ENCODE peak calls at places on chromosomes 3 and 15, in ten cellular contexts. S is heart left ventricle, H is uterus, G is Peyer's patch, W is lower lobe of right lung, K is stomach, E is A549, B is suprapubic skin, T is left lung, U is lung. P is an unnamed sample.

GRCh38 chr3:158896729-158897128 is 94.9 kb downstream of the MFSD1 start:
- DNase-seq in S (no peak), H (no peak), G (no peak), W (no peak), K (no peak), E (no peak), B (no peak), T (no peak), U (no peak), P (no peak)

GRCh38 chr3:129663045-129663446 is 56.6 kb upstream of the PLXND1 start:
- DNase-seq in S (no peak), H (no peak), G (no peak), W (no peak), K (no peak), E (peak; percentile 97), B (no peak), T (no peak), U (no peak), P (no peak)

GRCh38 chr15:34847598-34847997 is 52.2 kb upstream of the ACTC1 start:
- DNase-seq in S (no peak), H (no peak), G (no peak), W (no peak), K (no peak), E (no peak), B (no peak), T (no peak), U (no peak), P (no peak)

GRCh38 chr3:130925628-130926027 is 31.7 kb downstream of the ATP2C1 start:
- DNase-seq in S (no peak), H (no peak), G (no peak), W (no peak), K (no peak), E (peak; percentile 28), B (no peak), T (no peak), U (no peak), P (no peak)

GRCh38 chr3:53649816-53650215 is 155.4 kb downstream of the CACNA1D start:
- DNase-seq in S (no peak), H (no peak), G (no peak), W (no peak), K (no peak), E (no peak), B (no peak), T (no peak), U (no peak), P (no peak)

GRCh38 chr15:45521596-45522167 is 873 bp downstream of the SLC30A4 start:
- DNase-seq in S (no peak), H (no peak), G (peak; percentile 54), W (no peak), K (no peak), E (peak; percentile 6), B (no peak), T (no peak), U (no peak), P (peak; percentile 26)

GRCh38 chr15:66765478-66766281 is 63.6 kb downstream of the SMAD6 start:
- DNase-seq in S (no peak), H (no peak), G (peak; percentile 90), W (peak; percentile 88), K (peak; percentile 97), E (peak; percentile 97), B (no peak), T (peak; percentile 83), U (peak; percentile 93), P (peak; percentile 67)

GRCh38 chr3:135987647-135988046 is 22.1 kb downstream of the PPP2R3A start:
- DNase-seq in S (no peak), H (no peak), G (no peak), W (no peak), K (no peak), E (no peak), B (no peak), T (no peak), U (no peak), P (no peak)

GRCh38 chr15:28960979-28961378 is 75.2 kb downstream of the APBA2 start:
- DNase-seq in S (no peak), H (no peak), G (peak; percentile 18), W (no peak), K (no peak), E (peak; percentile 89), B (no peak), T (no peak), U (no peak), P (no peak)

GRCh38 chr3:733313-733712 is 359.5 kb upstream of the CNTN6 start:
- DNase-seq in S (no peak), H (no peak), G (no peak), W (no peak), K (no peak), E (no peak), B (no peak), T (no peak), U (no peak), P (no peak)

GRCh38 chr15:72554471-72555425 is 80.6 kb downstream of the ARIH1 start:
- DNase-seq in S (no peak), H (no peak), G (no peak), W (no peak), K (no peak), E (peak; percentile 73), B (no peak), T (no peak), U (no peak), P (no peak)

GRCh38 chr15:50909044-50909342 is 510 bp downstream of the AP4E1 start:
- DNase-seq in S (no peak), H (no peak), G (no peak), W (no peak), K (no peak), E (peak; percentile 25), B (no peak), T (no peak), U (no peak), P (no peak)
- H3K4me1 ChIP-seq in S (peaks cover 22% of the 10 kb centered on the region), H (no peaks in the 10 kb centered on the region), G (peaks cover 22% of the 10 kb centered on the region), W (peaks cover 40% of the 10 kb centered on the region), K (peaks cover 18% of the 10 kb centered on the region), E (peaks cover 24% of the 10 kb centered on the region), B (peaks cover 30% of the 10 kb centered on the region), T (peaks cover 43% of the 10 kb centered on the region), U (peaks cover 12% of the 10 kb centered on the region), P (peaks cover 3% of the 10 kb centered on the region)

GRCh38 chr3:46849098-46849631 is 14.1 kb downstream of the MYL3 start:
- DNase-seq in S (no peak), H (no peak), G (no peak), W (no peak), K (peak; percentile 11), E (no peak), B (peak; percentile 69), T (no peak), U (no peak), P (no peak)

GRCh38 chr3:46846624-46847542 is 16.4 kb downstream of the MYL3 start:
- DNase-seq in S (no peak), H (no peak), G (no peak), W (no peak), K (peak; percentile 17), E (no peak), B (peak; percentile 74), T (peak; percentile 32), U (no peak), P (no peak)

GRCh38 chr3:46847744-46848143 is 15.5 kb downstream of the MYL3 start:
- DNase-seq in S (no peak), H (no peak), G (no peak), W (no peak), K (peak; percentile 11), E (no peak), B (peak; percentile 63), T (no peak), U (no peak), P (no peak)

GRCh38 chr3:46849686-46850467 is 13.4 kb downstream of the MYL3 start:
- DNase-seq in S (no peak), H (no peak), G (peak; percentile 34), W (no peak), K (peak; percentile 17), E (no peak), B (peak; percentile 56), T (peak; percentile 25), U (no peak), P (no peak)

GRCh38 chr3:46848271-46849097 is 14.8 kb downstream of the MYL3 start:
- DNase-seq in S (peak; percentile 66), H (no peak), G (peak; percentile 44), W (no peak), K (peak; percentile 24), E (no peak), B (peak; percentile 71), T (peak; percentile 30), U (no peak), P (no peak)
- TF ChIP-seq CTCF in S (peak; percentile 26), H (no peak), G (peak; percentile 25), W (peak; percentile 45), K (no peak), E (no peak), B (peak; percentile 29), T (peak; percentile 25), U (no peak), P (peak; percentile 13)

DNA sequence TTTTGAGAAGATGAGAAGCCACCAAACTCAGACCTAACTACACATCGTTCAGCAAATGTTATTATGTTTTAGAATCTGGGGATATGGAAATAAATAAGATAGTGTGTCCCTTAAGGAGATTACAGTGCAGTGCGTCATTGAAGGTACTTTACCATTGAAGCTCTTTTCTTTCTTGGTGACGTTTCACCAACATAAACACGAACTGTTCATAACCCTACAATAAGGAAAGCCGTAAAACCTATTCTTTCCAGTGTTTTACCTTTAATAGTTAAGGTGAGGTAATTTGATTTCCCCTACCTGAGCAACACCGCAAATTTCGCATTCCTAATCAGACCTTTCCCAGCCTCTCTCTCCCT is 818 bp downstream of the CCDC66 start:
- DNase-seq in S (no peak), H (no peak), G (no peak), W (no peak), K (no peak), E (no peak), B (no peak), T (no peak), U (no peak), P (no peak)
- H3K27ac ChIP-seq in S (peak overlapping the region; percentile 89), H (peak overlapping the region; percentile 78), G (peak overlapping the region; percentile 82), W (peak overlapping the region; percentile 82), K (peak overlapping the region; percentile 91), E (peak overlapping the region; percentile 90), B (peak overlapping the region; percentile 94), T (peak overlapping the region; percentile 85), U (peak overlapping the region; percentile 9), P (peak overlapping the region; percentile 94)

GRCh38 chr3:195911041-195911945 is 2.9 kb upstream of the TNK2 start:
- DNase-seq in S (no peak), H (no peak), G (no peak), W (no peak), K (no peak), E (no peak), B (no peak), T (peak; percentile 28), U (no peak), P (no peak)

GRCh38 chr3:195909645-195910498 is 1.5 kb upstream of the TNK2 start:
- DNase-seq in S (peak; percentile 94), H (peak; percentile 88), G (peak; percentile 95), W (peak; percentile 88), K (peak; percentile 92), E (peak; percentile 66), B (peak; percentile 90), T (peak; percentile 90), U (peak; percentile 82), P (peak; percentile 92)

GRCh38 chr3:195909294-195909644 is 918 bp upstream of the TNK2 start:
- DNase-seq in S (no peak), H (no peak), G (no peak), W (no peak), K (no peak), E (no peak), B (no peak), T (no peak), U (no peak), P (peak; percentile 31)

GRCh38 chr3:195911946-195912270 is 3.6 kb upstream of the TNK2 start:
- DNase-seq in S (no peak), H (no peak), G (no peak), W (no peak), K (no peak), E (peak; percentile 33), B (no peak), T (peak; percentile 31), U (no peak), P (no peak)

GRCh38 chr3:195910499-195910845 is 2.1 kb upstream of the TNK2 start:
- DNase-seq in S (no peak), H (no peak), G (no peak), W (no peak), K (no peak), E (no peak), B (no peak), T (no peak), U (no peak), P (no peak)
- H3K4me1 ChIP-seq in S (peaks cover 15% of the 10 kb centered on the region), H (no peaks in the 10 kb centered on the region), G (peaks cover 33% of the 10 kb centered on the region), W (peaks cover 49% of the 10 kb centered on the region), K (peaks cover 48% of the 10 kb centered on the region), E (peaks cover 44% of the 10 kb centered on the region), B (peaks cover 87% of the 10 kb centered on the region), T (peaks cover 51% of the 10 kb centered on the region), U (no peaks in the 10 kb centered on the region), P (peaks cover 47% of the 10 kb centered on the region)

P was measured in transverse colon.